ENCODE peak calls at places on chromosomes 7 and 10, in ten cellular contexts. Y is NCI-H1436, C is spleen, T is D721Med, G is choroid plexus epithelial cell, P is hippocampal formation, L is bronchial epithelial cell, R is DND-41, E is HCT116, U is astrocyte of the cerebellum. H is an unnamed sample.

GRCh38 chr7:2220506-2220905 is 12.2 kb downstream of the MAD1L1 start:
- DNase-seq in L (no peak), Y (no peak), R (no peak), C (no peak), G (no peak), P (no peak), E (no peak), U (no peak), T (no peak), H (no peak)

GRCh38 chr7:24800667-24801066 is 43.4 kb upstream of the GSDME start:
- DNase-seq in Y (no peak), T (no peak), U (no peak), P (no peak), L (no peak), C (no peak), E (no peak), R (no peak), G (no peak), H (no peak)

GRCh38 chr7:99953649-99954048 is 22.2 kb downstream of the AZGP1 start:
- DNase-seq in G (peak), Y (no peak), P (no peak), R (peak), U (no peak), E (no peak), L (peak), T (no peak), C (no peak), H (peak)

GRCh38 chr7:28410628-28411578 is 1.4 kb upstream of the CREB5 start:
- DNase-seq in P (no peak), T (no peak), C (no peak), G (peak), R (no peak), L (peak), E (no peak), Y (peak), U (peak), H (no peak)

GRCh38 chr7:4815121-4815520 is 39.7 kb downstream of the AP5Z1 start:
- DNase-seq in Y (no peak), L (no peak), P (no peak), E (no peak), R (no peak), T (no peak), G (no peak), U (no peak), C (peak), H (no peak)

GRCh38 chr10:63707254-63707910 is 186.2 kb downstream of the REEP3 start:
- DNase-seq in P (no peak), C (no peak), R (no peak), Y (peak), G (peak), L (peak), T (no peak), U (peak), E (peak), H (peak)

GRCh38 chr10:114058297-114058696 is 14.6 kb downstream of the ADRB1 start:
- DNase-seq in R (no peak), U (no peak), T (no peak), Y (no peak), P (no peak), L (peak), E (no peak), G (no peak), C (no peak), H (no peak)

GRCh38 chr7:136998495-136998894 is 130.0 kb downstream of the CHRM2 start:
- DNase-seq in C (no peak), T (no peak), R (no peak), L (no peak), P (no peak), E (no peak), U (no peak), Y (no peak), G (peak), H (peak)

GRCh38 chr10:63724922-63725321 is 203.7 kb downstream of the REEP3 start:
- DNase-seq in Y (no peak), E (no peak), L (no peak), T (no peak), P (no peak), G (no peak), R (no peak), C (no peak), U (no peak), H (no peak)

GRCh38 chr10:7185367-7185690 is 225.5 kb downstream of the SFMBT2 start:
- DNase-seq in C (no peak), T (no peak), Y (no peak), P (no peak), G (no peak), U (no peak), E (no peak), L (no peak), R (no peak), H (no peak)

GRCh38 chr10:30747633-30748032 is 118.1 kb upstream of the LYZL2 start:
- DNase-seq in U (peak), Y (no peak), T (no peak), R (no peak), E (no peak), P (no peak), L (peak), C (no peak), G (peak), H (no peak)

GRCh38 chr10:8158439-8159071 is 104.1 kb downstream of the GATA3 start:
- DNase-seq in Y (no peak), C (no peak), P (no peak), U (no peak), E (no peak), R (no peak), G (no peak), L (no peak), T (no peak), H (no peak)

GRCh38 chr10:122911889-122912484 is 1.6 kb downstream of the FAM24A start:
- DNase-seq in C (no peak), R (peak), Y (no peak), E (no peak), U (peak), L (peak), G (peak), P (no peak), T (no peak), H (no peak)

GRCh38 chr7:124155400-124156022 is 122.6 kb upstream of the TMEM229A start:
- DNase-seq in R (no peak), E (peak), Y (peak), L (peak), T (no peak), C (no peak), G (peak), U (peak), P (no peak), H (no peak)

GRCh38 chr10:13830385-13830784 is 243.6 kb downstream of the PRPF18 start:
- DNase-seq in E (no peak), R (no peak), G (no peak), L (no peak), T (no peak), U (no peak), C (no peak), P (no peak), Y (no peak), H (no peak)

GRCh38 chr7:473211-473734 is 46.4 kb downstream of the PDGFA start:
- DNase-seq in C (peak), R (no peak), U (no peak), G (no peak), P (no peak), E (no peak), T (no peak), L (no peak), Y (no peak), H (no peak)

GRCh38 chr7:42858570-42858969 is 53.3 kb downstream of the C7orf25 start:
- DNase-seq in R (no peak), Y (no peak), L (peak), C (no peak), E (no peak), U (no peak), P (no peak), G (peak), T (no peak), H (no peak)

GRCh38 chr10:103917326-103918052 is 495 bp downstream of the STN1 start:
- DNase-seq in G (peak), Y (no peak), T (no peak), U (peak), L (no peak), E (no peak), P (peak), C (no peak), R (no peak), H (peak)

H was measured in PC-9.